ENCODE peak calls at places on chromosomes 11 and 22, in six cellular contexts. R is astrocyte, P is transverse colon, C is endodermal cell, A is lower lobe of right lung, M is mammary epithelial cell. U is an unnamed sample.

GRCh38 chr11:75406338-75406777 is 7.0 kb downstream of the RPS3 start:
- DNase-seq in R (peak), A (no peak), C (peak), P (no peak), M (peak), U (no peak)

GRCh38 chr11:42205518-42205917 is 746.1 kb upstream of the LRRC4C start:
- DNase-seq in M (no peak), C (peak), P (no peak), R (no peak), A (no peak), U (no peak)

GRCh38 chr22:36369922-36370781 is 17.6 kb downstream of the MYH9 start:
- DNase-seq in M (peak), P (peak), R (no peak), C (peak), A (peak), U (no peak)

GRCh38 chr22:33894515-33894914 is 25.8 kb downstream of the LARGE1 start:
- DNase-seq in M (no peak), C (no peak), P (no peak), A (no peak), R (no peak), U (no peak)

GRCh38 chr11:2256293-2256913 is 14.0 kb downstream of the ASCL2 start:
- DNase-seq in A (no peak), P (no peak), M (peak), C (peak), R (no peak), U (no peak)

GRCh38 chr11:72703281-72704008 is 29.2 kb upstream of the PDE2A start:
- DNase-seq in A (no peak), P (no peak), R (peak), M (no peak), C (no peak), U (no peak)

GRCh38 chr22:50672041-50672440 is 582 bp upstream of the SHANK3 start:
- DNase-seq in C (peak), M (no peak), A (no peak), R (no peak), P (no peak), U (no peak)

GRCh38 chr22:48554893-48555552 is 1272.7 kb downstream of the BRD1 start:
- DNase-seq in A (no peak), R (peak), M (no peak), P (no peak), C (peak), U (no peak)

GRCh38 chr11:33716236-33716635 is 15.6 kb upstream of the C11orf91 start:
- DNase-seq in C (no peak), A (no peak), P (no peak), M (peak), R (no peak), U (no peak)

GRCh38 chr11:61189933-61190332 is 13.4 kb upstream of the PGA3 start:
- DNase-seq in M (no peak), P (no peak), R (no peak), A (no peak), C (no peak), U (no peak)

GRCh38 chr11:68840661-68841653 is 759 bp downstream of the CPT1A start:
- DNase-seq in P (peak), A (peak), R (no peak), M (no peak), C (peak), U (no peak)

GRCh38 chr22:46684706-46685105 is 53.3 kb downstream of the CERK start:
- DNase-seq in R (no peak), M (no peak), C (no peak), A (no peak), P (peak), U (no peak)

DNA sequence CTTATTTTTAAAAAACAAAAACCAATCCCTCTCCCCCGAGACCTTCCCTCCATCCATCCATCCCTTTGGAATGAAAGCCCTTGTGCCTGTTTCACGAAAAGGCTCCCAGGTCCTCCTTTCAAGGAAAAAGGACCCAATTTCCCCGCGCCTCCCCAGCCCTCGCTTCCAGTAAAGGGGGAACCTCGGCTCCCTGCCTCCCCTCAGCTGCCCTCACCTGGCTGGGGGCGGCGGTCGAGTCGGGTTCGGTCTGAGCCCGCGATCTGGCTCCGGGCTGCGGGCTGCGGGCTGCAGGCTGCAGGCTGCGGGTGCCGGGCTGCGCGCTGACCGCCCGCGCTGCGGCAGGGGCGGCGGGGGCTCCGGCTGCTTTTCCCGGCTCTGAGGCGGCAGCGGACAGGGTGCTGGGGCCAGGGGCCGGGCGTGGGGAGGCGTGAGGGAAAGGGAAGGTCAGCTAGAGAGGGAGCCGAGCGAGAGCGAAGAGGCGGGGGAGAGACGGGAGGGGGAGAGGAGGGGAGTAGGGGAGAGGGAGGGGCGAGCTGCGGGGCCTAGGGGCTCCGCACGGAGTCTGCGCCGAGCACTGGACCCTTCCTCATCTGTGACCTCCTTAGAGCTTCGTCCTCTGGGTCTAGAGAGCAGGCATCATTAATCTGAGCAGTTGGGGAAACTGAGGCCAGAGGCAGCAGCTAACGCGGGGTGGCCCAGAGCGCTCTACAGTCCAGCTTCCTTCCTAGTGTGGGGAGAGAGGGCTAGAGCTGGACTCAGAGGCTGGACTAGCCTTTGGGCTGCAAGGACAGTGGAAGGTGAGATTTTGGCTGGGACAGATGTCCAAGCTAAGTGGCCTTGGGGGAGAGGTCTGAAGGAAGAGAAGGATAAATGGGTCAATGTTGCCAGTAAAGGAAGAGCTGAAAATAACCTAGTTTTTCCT is at the start of gene C1QTNF4:
- DNase-seq in M (no peak), A (no peak), C (peak), R (no peak), P (no peak), U (no peak)
- H3K4me3 ChIP-seq in M (no peak), A (peak), C (peak), R (peak), P (peak), U (no peak)

DNA sequence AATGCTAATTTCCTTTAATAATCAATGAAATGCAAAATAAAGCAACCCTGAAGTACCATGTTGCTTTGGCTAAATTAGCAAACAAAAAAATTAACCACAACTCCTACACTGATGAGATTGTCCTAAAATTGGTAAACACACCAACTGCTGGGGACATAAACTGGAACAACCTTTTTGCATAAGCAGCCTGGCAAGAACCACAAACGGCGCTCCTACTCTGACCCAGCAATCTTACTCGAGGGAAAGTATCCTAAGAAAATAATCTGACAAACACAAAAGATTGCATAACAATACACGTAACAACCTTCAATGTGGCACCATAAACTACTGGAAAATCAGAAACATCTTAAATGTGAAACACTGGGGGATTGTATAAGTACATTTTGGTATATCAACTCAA is 189.8 kb upstream of the PITPNB start:
- DNase-seq in M (no peak), R (no peak), A (no peak), C (no peak), P (no peak), U (no peak)
- TF ChIP-seq CTCF in M (no peak), R (no peak), A (no peak), C (no peak), P (no peak), U (no peak)

GRCh38 chr11:92658733-92659132 is 310.7 kb upstream of the MTNR1B start:
- DNase-seq in C (no peak), P (no peak), A (no peak), R (no peak), M (no peak), U (no peak)
- H3K4me3 ChIP-seq in C (no peak), P (no peak), A (no peak), R (no peak), M (no peak), U (no peak)

DNA sequence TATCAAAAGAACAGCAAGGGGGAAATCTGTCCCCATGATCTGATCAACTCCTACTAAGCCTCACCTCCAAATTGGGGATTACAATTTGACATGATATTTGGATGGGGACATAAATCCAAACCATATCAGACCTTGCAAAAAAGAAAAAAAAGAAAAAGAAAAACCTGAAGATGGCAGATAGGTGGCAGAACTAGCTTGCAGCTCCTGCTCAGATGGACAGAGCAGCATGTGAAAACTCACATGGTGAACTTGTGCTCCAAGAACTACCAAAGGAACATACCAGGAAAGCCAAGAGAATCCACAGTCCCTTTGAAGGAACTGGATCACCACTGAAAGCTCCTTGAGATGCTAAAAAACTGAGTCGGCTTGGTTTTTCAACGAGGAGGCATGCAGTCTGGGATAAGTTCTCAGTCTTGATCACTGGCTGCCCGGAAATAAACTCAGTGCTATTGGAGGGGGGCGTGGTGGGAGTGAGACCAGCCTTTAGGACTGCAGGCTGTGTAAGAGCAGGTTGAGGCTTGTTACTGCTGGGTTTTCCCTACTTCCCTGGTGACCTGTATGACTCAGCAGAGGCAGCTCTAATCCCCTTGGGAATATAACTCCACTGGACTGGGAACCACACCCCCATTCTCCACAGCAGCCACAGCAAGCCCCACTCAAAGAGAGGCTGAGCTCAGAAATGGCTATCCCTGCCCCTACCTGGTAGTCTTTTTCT is 358.3 kb upstream of the ARHGAP42 start:
- DNase-seq in R (no peak), A (no peak), P (no peak), C (peak), M (peak), U (no peak)
- TF ChIP-seq CTCF in R (no peak), A (no peak), P (no peak), C (peak), M (peak), U (peak)

GRCh38 chr11:64602466-64603070 is 11.5 kb downstream of the SLC22A12 start:
- DNase-seq in A (no peak), M (no peak), P (no peak), C (no peak), R (no peak), U (no peak)

GRCh38 chr11:64603411-64604110 is 12.5 kb downstream of the SLC22A12 start:
- DNase-seq in R (no peak), P (no peak), A (no peak), C (no peak), M (no peak), U (no peak)

GRCh38 chr11:64605248-64605560 is 14.2 kb downstream of the SLC22A12 start:
- DNase-seq in C (peak), M (no peak), R (no peak), A (no peak), P (no peak), U (no peak)

GRCh38 chr11:64605656-64606585 is 14.9 kb downstream of the SLC22A12 start:
- DNase-seq in R (no peak), A (no peak), P (no peak), M (no peak), C (no peak), U (no peak)

GRCh38 chr11:64604458-64605247 is 13.6 kb downstream of the SLC22A12 start:
- DNase-seq in M (no peak), P (no peak), R (no peak), A (no peak), C (no peak), U (no peak)
- H3K4me3 ChIP-seq in M (no peak), P (no peak), R (no peak), A (no peak), C (no peak), U (no peak)

U was measured in LNCaP clone FGC.